ENCODE peak calls at places on chromosomes 13 and 19, in five cellular contexts. C is effector memory CD4-positive, alpha-beta T cell; B is osteoblast; A is pancreas; D is coronary artery. Q is an unnamed sample.

GRCh38 chr13:100130092-100130491 is 41.2 kb downstream of the PCCA start:
- DNase-seq in C (no peak), B (no peak), A (no peak), D (no peak), Q (no peak)

GRCh38 chr13:32259116-32259515 is 56.0 kb downstream of the ZAR1L start:
- DNase-seq in C (no peak), B (no peak), A (no peak), D (no peak), Q (no peak)

GRCh38 chr19:18718015-18718526 is 34.6 kb downstream of the CRTC1 start:
- DNase-seq in C (no peak), B (peak), A (no peak), D (no peak), Q (no peak)

GRCh38 chr13:73290844-73291243 is 232.0 kb downstream of the KLF5 start:
- DNase-seq in C (no peak), B (no peak), A (no peak), D (no peak), Q (no peak)

GRCh38 chr13:101416181-101417042 is at the start of gene NALCN:
- DNase-seq in C (no peak), B (peak), A (peak), D (peak), Q (no peak)

GRCh38 chr19:30342901-30343300 is 29.3 kb upstream of the ZNF536 start:
- DNase-seq in C (no peak), B (no peak), A (no peak), D (no peak), Q (no peak)

GRCh38 chr19:24033962-24034342 is 53.0 kb upstream of the ZNF254 start:
- DNase-seq in C (no peak), B (peak), A (peak), D (peak), Q (no peak)

GRCh38 chr13:42272115-42272756 is at the start of gene AKAP11:
- DNase-seq in C (no peak), B (peak), A (no peak), D (no peak), Q (peak)

GRCh38 chr19:44212865-44213346 is 574 bp downstream of the ZNF227 start:
- DNase-seq in C (no peak), B (peak), A (no peak), D (no peak), Q (no peak)

GRCh38 chr13:97284558-97284957 is 62.4 kb downstream of the MBNL2 start:
- DNase-seq in C (no peak), B (no peak), A (no peak), D (no peak), Q (no peak)

GRCh38 chr19:2235396-2236284 is 489 bp downstream of the PLEKHJ1 start:
- DNase-seq in C (no peak), B (peak), A (no peak), D (no peak), Q (peak)

GRCh38 chr19:2235026-2235395 is 1.1 kb downstream of the PLEKHJ1 start:
- DNase-seq in C (no peak), B (no peak), A (no peak), D (no peak), Q (no peak)

GRCh38 chr19:2231621-2232221 is 4.4 kb downstream of the PLEKHJ1 start:
- DNase-seq in C (no peak), B (peak), A (no peak), D (no peak), Q (no peak)

GRCh38 chr19:2232286-2233151 is 3.6 kb downstream of the PLEKHJ1 start:
- DNase-seq in C (no peak), B (no peak), A (no peak), D (no peak), Q (no peak)

DNA sequence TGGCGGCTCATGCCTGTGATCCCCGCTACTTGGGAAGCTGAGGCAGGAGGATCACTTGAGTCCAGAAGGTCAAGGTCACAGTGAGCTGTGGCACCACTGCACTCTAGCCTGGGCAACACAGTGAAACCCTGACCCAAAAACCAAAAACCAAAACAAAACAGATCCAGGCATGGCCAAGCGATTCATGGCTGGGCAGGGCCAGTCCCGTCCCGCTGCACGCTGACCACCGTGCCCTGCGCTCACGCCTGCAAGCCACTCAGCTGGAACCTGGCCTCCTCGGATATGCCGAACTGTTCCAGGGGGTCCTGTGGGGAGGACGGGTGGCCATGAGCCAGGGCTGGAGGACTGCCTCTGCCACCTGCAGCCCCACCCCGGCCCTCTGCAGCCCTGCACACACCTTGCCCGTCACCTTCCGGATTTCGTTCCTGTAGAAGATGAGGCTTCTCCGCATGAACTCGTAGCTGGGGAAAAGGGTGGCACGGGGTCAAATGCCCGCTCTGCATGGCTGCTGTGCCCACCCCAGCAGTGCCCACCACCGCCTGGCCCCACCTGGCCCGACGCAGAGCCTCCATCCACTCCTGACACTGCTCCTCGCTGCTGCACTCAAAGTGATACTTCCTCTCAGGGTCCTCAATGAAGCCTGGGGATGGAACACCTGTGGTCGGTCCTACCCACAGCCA is 2.4 kb downstream of the PLEKHJ1 start:
- DNase-seq in C (no peak), B (no peak), A (no peak), D (no peak), Q (no peak)
- H3K4me3 ChIP-seq in C (no peak), B (no peak), A (no peak), D (no peak), Q (no peak)

GRCh38 chr19:50719119-50719435 is 525 bp downstream of the SHANK1 start:
- DNase-seq in C (no peak), B (no peak), A (no peak), D (no peak), Q (no peak)
- H3K4me3 ChIP-seq in C (no peak), B (peak), A (no peak), D (peak), Q (no peak)

GRCh38 chr19:58304255-58304654 is 922 bp upstream of the ERVK3-1 start:
- DNase-seq in C (no peak), B (no peak), A (no peak), D (no peak), Q (no peak)
- H3K4me3 ChIP-seq in C (no peak), B (peak), A (peak), D (peak), Q (no peak)

GRCh38 chr19:11295180-11295579 is 780 bp upstream of the TSPAN16 start:
- DNase-seq in C (no peak), B (no peak), A (no peak), D (no peak), Q (no peak)

GRCh38 chr19:11295665-11296245 is at the start of gene TSPAN16:
- DNase-seq in C (no peak), B (no peak), A (no peak), D (no peak), Q (peak)

GRCh38 chr19:11293468-11294389 is 2.2 kb upstream of the TSPAN16 start:
- DNase-seq in C (peak), B (peak), A (peak), D (peak), Q (peak)

GRCh38 chr19:11299946-11300810 is 4.2 kb downstream of the TSPAN16 start:
- DNase-seq in C (no peak), B (no peak), A (no peak), D (no peak), Q (no peak)

GRCh38 chr19:11296264-11296663 is 304 bp downstream of the TSPAN16 start:
- DNase-seq in C (no peak), B (no peak), A (no peak), D (no peak), Q (no peak)
- H3K4me3 ChIP-seq in C (no peak), B (no peak), A (no peak), D (no peak), Q (no peak)

GRCh38 chr19:40141546-40141945 is 49.7 kb upstream of the MAP3K10 start:
- DNase-seq in C (no peak), B (no peak), A (no peak), D (no peak), Q (no peak)
- H3K4me3 ChIP-seq in C (no peak), B (no peak), A (no peak), D (no peak), Q (no peak)

DNA sequence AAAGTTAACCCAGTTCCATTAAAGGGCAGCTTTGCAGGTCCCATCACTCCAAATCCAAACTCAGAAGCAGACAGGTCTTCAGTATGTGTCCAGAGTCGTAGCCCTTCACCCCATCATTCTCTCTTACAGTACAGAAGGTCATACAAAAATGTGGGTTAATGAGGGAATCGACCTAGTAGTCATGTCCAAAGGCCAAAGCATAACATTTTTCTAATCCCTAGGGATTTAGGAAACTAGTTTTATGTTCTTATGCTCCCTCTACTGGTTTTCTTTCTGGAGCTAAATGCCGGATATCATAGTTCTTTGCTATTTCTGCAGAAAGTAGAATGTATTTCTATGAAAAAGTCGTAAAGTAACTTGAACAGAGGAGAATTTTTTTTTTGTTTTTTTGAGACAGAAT is 72.2 kb downstream of the DHRS12 start:
- DNase-seq in C (no peak), B (peak), A (no peak), D (no peak), Q (no peak)
- H3K4me3 ChIP-seq in C (no peak), B (no peak), A (no peak), D (no peak), Q (no peak)

DNA sequence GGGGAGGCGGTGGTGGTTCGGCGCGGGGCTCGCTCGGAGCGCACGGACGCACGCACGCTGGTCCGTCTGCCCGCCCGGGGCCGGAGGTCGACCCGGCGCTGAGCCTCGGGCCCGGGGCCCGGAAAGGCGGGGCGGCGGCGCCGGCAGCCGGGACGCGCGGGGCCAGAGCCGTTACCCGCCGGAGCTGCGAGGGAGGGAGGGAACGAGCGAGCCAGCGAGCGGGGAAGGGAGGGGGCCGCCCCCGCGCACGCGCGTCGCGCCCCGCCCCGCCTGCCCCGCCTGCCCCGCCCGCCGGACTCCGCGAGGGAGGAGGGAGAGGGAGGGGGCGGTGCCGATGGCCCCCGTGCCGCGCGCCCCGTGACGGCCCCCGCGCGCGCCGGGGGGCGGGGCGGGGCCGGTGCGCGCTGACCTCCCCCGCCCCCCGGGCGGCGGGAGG is 15.0 kb downstream of the CIC start:
- DNase-seq in C (peak), B (peak), A (peak), D (peak), Q (peak)
- H3K4me3 ChIP-seq in C (no peak), B (peak), A (peak), D (peak), Q (peak)

GRCh38 chr19:13026478-13026999 is 31.3 kb downstream of the NFIX start:
- DNase-seq in C (no peak), B (peak), A (no peak), D (no peak), Q (peak)
- H3K4me3 ChIP-seq in C (no peak), B (peak), A (peak), D (peak), Q (no peak)

DNA sequence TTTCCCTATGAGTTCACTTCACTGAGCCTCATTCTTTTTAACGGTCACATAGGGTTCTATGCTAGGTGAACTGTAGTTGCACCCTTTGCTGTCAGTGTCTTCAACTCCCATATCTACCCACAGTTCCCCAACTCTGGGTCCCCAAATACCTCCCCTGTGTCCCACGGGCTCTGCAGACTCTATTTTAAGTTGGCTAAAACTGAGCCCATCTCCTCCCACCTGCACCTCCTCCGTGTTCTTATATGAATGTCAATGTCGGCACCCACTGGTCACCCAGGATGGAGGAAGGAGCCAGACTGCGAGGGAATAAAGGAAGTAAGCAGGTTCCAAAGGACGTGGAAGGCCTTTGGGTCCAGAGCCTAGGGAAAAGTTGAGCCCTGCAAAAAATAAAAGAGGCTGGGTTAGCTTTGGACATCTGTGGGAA is 804 bp upstream of the PIN1 start:
- DNase-seq in C (no peak), B (no peak), A (no peak), D (no peak), Q (no peak)
- H3K4me3 ChIP-seq in C (peak), B (peak), A (peak), D (peak), Q (no peak)